ENCODE peak calls at places on chromosomes 3 and 15, in eight cellular contexts. One of them, this sample, is unnamed.

GRCh38 chr3:102866845-102867244 is 432.0 kb downstream of the ZPLD1 start:
- DNase-seq in H1: no peak
- DNase-seq in HepG2: no peak
- DNase-seq in sigmoid colon: no peak
- DNase-seq in ovary: no peak
- DNase-seq in tibial nerve: no peak
- DNase-seq in stomach: no peak
- DNase-seq in A549: no peak
- DNase-seq in this sample: no peak

GRCh38 chr3:71684752-71685151 is 40.5 kb downstream of the EIF4E3 start:
- DNase-seq in sigmoid colon: peak; percentile 68
- DNase-seq in stomach: no peak
- DNase-seq in tibial nerve: peak; percentile 30
- DNase-seq in ovary: peak; percentile 58
- DNase-seq in H1: no peak
- DNase-seq in HepG2: no peak
- DNase-seq in A549: no peak
- DNase-seq in this sample: no peak

GRCh38 chr15:64166104-64166890 is 3.5 kb upstream of the PPIB start:
- DNase-seq in HepG2: no peak
- DNase-seq in sigmoid colon: no peak
- DNase-seq in tibial nerve: no peak
- DNase-seq in A549: no peak
- DNase-seq in stomach: no peak
- DNase-seq in ovary: no peak
- DNase-seq in H1: no peak
- DNase-seq in this sample: no peak

GRCh38 chr15:62067448-62068044 is 769 bp downstream of the C2CD4A start:
- DNase-seq in A549: no peak
- DNase-seq in stomach: peak; percentile 37
- DNase-seq in H1: peak; percentile 70
- DNase-seq in sigmoid colon: peak; percentile 67
- DNase-seq in tibial nerve: no peak
- DNase-seq in HepG2: no peak
- DNase-seq in ovary: peak; percentile 32
- DNase-seq in this sample: no peak

GRCh38 chr3:132898131-132898530 is 140.1 kb upstream of the TMEM108 start:
- DNase-seq in stomach: no peak
- DNase-seq in H1: no peak
- DNase-seq in HepG2: no peak
- DNase-seq in ovary: no peak
- DNase-seq in tibial nerve: no peak
- DNase-seq in A549: no peak
- DNase-seq in sigmoid colon: no peak
- DNase-seq in this sample: no peak

GRCh38 chr15:26864664-26865191 is 2.1 kb upstream of the GABRA5 start:
- DNase-seq in stomach: peak; percentile 31
- DNase-seq in sigmoid colon: no peak
- DNase-seq in H1: peak; percentile 68
- DNase-seq in tibial nerve: no peak
- DNase-seq in A549: peak; percentile 74
- DNase-seq in HepG2: no peak
- DNase-seq in ovary: no peak
- DNase-seq in this sample: no peak

GRCh38 chr3:117035785-117036184 is 326.2 kb downstream of the TUSC7 start:
- DNase-seq in tibial nerve: no peak
- DNase-seq in A549: no peak
- DNase-seq in stomach: no peak
- DNase-seq in sigmoid colon: peak; percentile 72
- DNase-seq in H1: no peak
- DNase-seq in HepG2: no peak
- DNase-seq in ovary: no peak
- DNase-seq in this sample: no peak

GRCh38 chr3:77053769-77054168 is 13.9 kb downstream of the ROBO2 start:
- DNase-seq in sigmoid colon: no peak
- DNase-seq in H1: no peak
- DNase-seq in stomach: no peak
- DNase-seq in A549: no peak
- DNase-seq in tibial nerve: no peak
- DNase-seq in ovary: no peak
- DNase-seq in HepG2: no peak
- DNase-seq in this sample: no peak

GRCh38 chr15:58440922-58441321 is 9.1 kb downstream of the LIPC start:
- DNase-seq in A549: peak; percentile 66
- DNase-seq in HepG2: no peak
- DNase-seq in sigmoid colon: no peak
- DNase-seq in H1: no peak
- DNase-seq in stomach: peak; percentile 87
- DNase-seq in ovary: no peak
- DNase-seq in tibial nerve: no peak
- DNase-seq in this sample: peak; percentile 66

GRCh38 chr15:94970096-94970495 is 738.7 kb downstream of the MCTP2 start:
- DNase-seq in HepG2: no peak
- DNase-seq in stomach: no peak
- DNase-seq in tibial nerve: no peak
- DNase-seq in A549: no peak
- DNase-seq in sigmoid colon: no peak
- DNase-seq in ovary: no peak
- DNase-seq in H1: no peak
- DNase-seq in this sample: no peak

GRCh38 chr3:4196748-4197147 is 106.4 kb upstream of the SETMAR start:
- DNase-seq in A549: no peak
- DNase-seq in sigmoid colon: no peak
- DNase-seq in stomach: no peak
- DNase-seq in HepG2: no peak
- DNase-seq in tibial nerve: no peak
- DNase-seq in H1: no peak
- DNase-seq in ovary: no peak
- DNase-seq in this sample: no peak

GRCh38 chr15:72136170-72137051 is 18.2 kb downstream of the SENP8 start:
- DNase-seq in H1: no peak
- DNase-seq in tibial nerve: no peak
- DNase-seq in stomach: no peak
- DNase-seq in ovary: no peak
- DNase-seq in A549: no peak
- DNase-seq in HepG2: no peak
- DNase-seq in sigmoid colon: no peak
- DNase-seq in this sample: no peak

DNA sequence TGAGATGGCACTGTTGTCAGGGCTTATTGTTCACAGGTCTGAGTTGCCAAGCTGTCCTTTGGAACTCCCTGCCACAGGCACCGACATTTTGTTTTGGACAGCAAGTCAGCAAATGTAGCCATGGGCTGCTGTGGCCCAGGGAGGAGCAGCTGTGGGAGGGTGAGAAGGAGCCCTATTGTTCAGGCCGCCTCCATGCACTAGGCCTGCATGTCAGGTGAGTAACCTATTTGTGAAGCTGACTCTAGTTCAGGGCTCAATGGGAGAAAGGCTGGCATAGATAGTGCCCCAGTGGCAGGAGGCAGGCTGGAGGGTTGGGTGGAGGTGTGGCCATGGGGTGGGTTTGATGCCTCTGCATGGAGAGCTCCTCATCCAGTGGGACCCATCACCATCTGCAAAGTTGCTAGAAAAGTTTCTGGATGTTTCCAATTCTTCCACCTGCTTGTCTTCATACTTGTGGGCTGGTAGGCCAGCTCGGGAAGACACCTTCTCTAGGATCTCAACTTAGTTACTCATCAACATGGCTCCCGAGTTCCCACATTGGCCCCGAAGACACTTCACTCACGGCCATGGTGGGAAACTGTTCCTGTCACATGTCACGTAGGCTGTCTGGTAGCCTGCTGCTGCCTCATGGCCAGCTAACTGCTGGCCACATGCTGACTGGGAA is 19.5 kb downstream of the AMOTL2 start:
- DNase-seq in H1: no peak
- DNase-seq in stomach: no peak
- DNase-seq in sigmoid colon: peak; percentile 54
- DNase-seq in tibial nerve: no peak
- DNase-seq in ovary: no peak
- DNase-seq in HepG2: no peak
- DNase-seq in A549: no peak
- DNase-seq in this sample: no peak
- TF ChIP-seq EP300 in H1: no peak
- TF ChIP-seq EP300 in stomach: no peak
- TF ChIP-seq EP300 in sigmoid colon: no peak
- TF ChIP-seq EP300 in tibial nerve: no peak
- TF ChIP-seq EP300 in ovary: no peak
- TF ChIP-seq EP300 in HepG2: no peak
- TF ChIP-seq EP300 in A549: no peak
- TF ChIP-seq EP300 in this sample: no peak

GRCh38 chr3:194556086-194557056 is 69.6 kb upstream of the ATP13A3 start:
- DNase-seq in sigmoid colon: no peak
- DNase-seq in A549: no peak
- DNase-seq in ovary: no peak
- DNase-seq in stomach: no peak
- DNase-seq in H1: no peak
- DNase-seq in tibial nerve: no peak
- DNase-seq in HepG2: peak; percentile 30
- DNase-seq in this sample: no peak
- H3K4me3 ChIP-seq in sigmoid colon: peak overlapping the region; percentile 14
- H3K4me3 ChIP-seq in A549: peak overlapping the region; percentile 11
- H3K4me3 ChIP-seq in ovary: no peak overlapping the region
- H3K4me3 ChIP-seq in stomach: peak overlapping the region; percentile 18
- H3K4me3 ChIP-seq in H1: no peak overlapping the region
- H3K4me3 ChIP-seq in tibial nerve: no peak overlapping the region
- H3K4me3 ChIP-seq in HepG2: peak overlapping the region; percentile 42
- H3K4me3 ChIP-seq in this sample: no peak overlapping the region

DNA sequence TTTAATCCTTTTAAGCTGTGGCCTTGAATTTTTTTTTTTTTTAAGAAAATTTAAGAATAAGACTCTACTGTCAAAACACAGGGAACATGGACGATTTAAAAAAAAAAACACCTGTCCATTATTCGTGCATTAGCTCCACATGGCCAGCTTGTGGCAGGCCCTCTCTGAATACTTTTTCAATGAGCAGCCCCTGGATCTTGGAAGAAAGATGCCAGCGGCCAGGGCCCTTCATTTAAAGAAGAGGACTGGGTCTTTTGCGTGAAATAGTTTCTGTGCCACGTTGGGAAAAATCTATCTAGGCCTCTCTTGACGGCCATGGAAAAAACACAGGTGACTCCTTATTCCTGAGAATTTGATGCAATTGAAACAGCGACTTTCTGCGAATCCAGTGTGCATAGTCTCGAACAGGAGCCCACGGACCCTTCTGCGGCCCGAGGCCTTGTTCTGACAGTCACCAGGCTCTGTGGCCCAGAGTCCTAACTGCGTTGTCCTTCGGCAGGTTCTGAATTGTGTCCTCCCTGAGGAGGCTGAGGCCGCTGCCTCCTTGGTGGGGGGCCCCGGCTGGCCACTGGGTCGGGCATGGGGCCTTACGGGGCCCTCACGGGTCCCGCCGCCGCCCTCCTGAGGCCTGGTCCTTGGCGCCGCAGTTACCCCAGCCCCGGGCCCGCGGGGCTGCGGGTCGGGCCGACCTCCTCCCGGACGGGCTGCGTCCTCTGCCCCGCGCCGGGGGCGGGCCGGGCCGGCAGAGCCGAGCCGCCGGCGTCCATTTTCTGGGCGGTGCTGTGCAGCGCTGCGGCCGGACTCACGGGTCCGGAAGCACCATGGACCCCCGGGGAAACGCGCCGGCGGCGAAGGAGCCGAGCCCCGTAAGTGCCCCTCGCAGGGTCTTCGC is 33.5 kb downstream of the ZBTB38 start:
- DNase-seq in A549: peak; percentile 50
- DNase-seq in HepG2: no peak
- DNase-seq in H1: peak; percentile 69
- DNase-seq in ovary: peak; percentile 65
- DNase-seq in tibial nerve: peak; percentile 17
- DNase-seq in sigmoid colon: no peak
- DNase-seq in stomach: peak; percentile 53
- DNase-seq in this sample: no peak
- TF ChIP-seq CTCF in A549: no peak
- TF ChIP-seq CTCF in HepG2: no peak
- TF ChIP-seq CTCF in H1: no peak
- TF ChIP-seq CTCF in ovary: no peak
- TF ChIP-seq CTCF in tibial nerve: no peak
- TF ChIP-seq CTCF in sigmoid colon: no peak
- TF ChIP-seq CTCF in stomach: no peak
- TF ChIP-seq CTCF in this sample: no peak

GRCh38 chr15:83837946-83838571 is 184.1 kb downstream of the ADAMTSL3 start:
- DNase-seq in sigmoid colon: no peak
- DNase-seq in tibial nerve: no peak
- DNase-seq in ovary: peak; percentile 54
- DNase-seq in A549: peak; percentile 55
- DNase-seq in stomach: peak; percentile 27
- DNase-seq in H1: peak; percentile 64
- DNase-seq in HepG2: peak; percentile 5
- DNase-seq in this sample: no peak
- TF ChIP-seq EP300 in sigmoid colon: no peak
- TF ChIP-seq EP300 in tibial nerve: no peak
- TF ChIP-seq EP300 in ovary: no peak
- TF ChIP-seq EP300 in A549: no peak
- TF ChIP-seq EP300 in stomach: no peak
- TF ChIP-seq EP300 in H1: no peak
- TF ChIP-seq EP300 in HepG2: no peak
- TF ChIP-seq EP300 in this sample: no peak

GRCh38 chr3:123290107-123290930 is 88.6 kb downstream of the SEC22A start:
- DNase-seq in HepG2: no peak
- DNase-seq in stomach: peak; percentile 13
- DNase-seq in tibial nerve: no peak
- DNase-seq in A549: no peak
- DNase-seq in sigmoid colon: peak; percentile 60
- DNase-seq in ovary: no peak
- DNase-seq in H1: no peak
- DNase-seq in this sample: no peak

GRCh38 chr3:123289336-123290106 is 87.8 kb downstream of the SEC22A start:
- DNase-seq in sigmoid colon: peak; percentile 58
- DNase-seq in H1: no peak
- DNase-seq in ovary: no peak
- DNase-seq in stomach: peak; percentile 16
- DNase-seq in HepG2: no peak
- DNase-seq in tibial nerve: no peak
- DNase-seq in A549: no peak
- DNase-seq in this sample: no peak

GRCh38 chr3:123291404-123291803 is 89.7 kb downstream of the SEC22A start:
- DNase-seq in A549: no peak
- DNase-seq in tibial nerve: no peak
- DNase-seq in HepG2: no peak
- DNase-seq in ovary: no peak
- DNase-seq in sigmoid colon: peak; percentile 41
- DNase-seq in H1: no peak
- DNase-seq in stomach: no peak
- DNase-seq in this sample: no peak

GRCh38 chr3:123292321-123293310 is 90.9 kb downstream of the SEC22A start:
- DNase-seq in stomach: peak; percentile 10
- DNase-seq in HepG2: no peak
- DNase-seq in sigmoid colon: peak; percentile 44
- DNase-seq in A549: no peak
- DNase-seq in tibial nerve: no peak
- DNase-seq in ovary: no peak
- DNase-seq in H1: no peak
- DNase-seq in this sample: no peak

DNA sequence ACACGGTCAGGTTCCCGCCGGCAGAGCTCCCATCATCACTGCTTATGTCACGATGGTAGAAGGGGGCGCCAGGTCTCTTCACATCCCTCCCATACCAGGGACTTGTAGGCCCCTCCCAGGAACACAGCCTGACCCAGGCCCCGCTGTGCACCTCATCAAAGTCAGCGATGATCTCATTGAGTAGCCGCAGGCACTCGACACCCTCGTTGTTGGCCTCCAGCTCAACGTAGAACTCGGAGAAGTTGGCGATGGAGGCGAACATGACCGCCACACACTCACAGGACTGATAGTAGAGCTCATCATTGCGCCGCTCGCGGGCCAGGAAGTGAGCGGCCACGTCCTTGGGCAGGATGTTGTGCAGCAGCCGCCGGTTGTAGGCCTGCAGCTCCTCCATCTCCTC is 89.2 kb downstream of the SEC22A start:
- DNase-seq in sigmoid colon: peak; percentile 56
- DNase-seq in A549: no peak
- DNase-seq in H1: no peak
- DNase-seq in stomach: peak; percentile 22
- DNase-seq in HepG2: no peak
- DNase-seq in ovary: no peak
- DNase-seq in tibial nerve: no peak
- DNase-seq in this sample: no peak
- H3K4me3 ChIP-seq in sigmoid colon: no peak overlapping the region
- H3K4me3 ChIP-seq in A549: no peak overlapping the region
- H3K4me3 ChIP-seq in H1: no peak overlapping the region
- H3K4me3 ChIP-seq in stomach: no peak overlapping the region
- H3K4me3 ChIP-seq in HepG2: no peak overlapping the region
- H3K4me3 ChIP-seq in ovary: no peak overlapping the region
- H3K4me3 ChIP-seq in tibial nerve: no peak overlapping the region
- H3K4me3 ChIP-seq in this sample: no peak overlapping the region

This sample was measured in suprapubic skin.